ENCODE peak calls at places on chromosomes 4 and X, in nine cellular contexts. B is psoas muscle; M is Panc1; L is CD4-positive, alpha-beta memory T cell; V is WERI-Rb-1; Y is lung; D is aorta; Z is CD8-positive, alpha-beta T cell; W is cardiac muscle cell. P is an unnamed sample.
A peak's percentile ranks its signal among the peaks of the same experiment; 100 is the strongest.

GRCh38 chr4:106277140-106277680 is 38.8 kb downstream of the TBCK start:
- DNase-seq in B (no peak), V (no peak), Z (no peak), L (no peak), W (no peak), D (no peak), M (no peak), Y (no peak), P (no peak)

GRCh38 chr4:124173892-124174291 is 538.6 kb downstream of the ANKRD50 start:
- DNase-seq in Z (no peak), Y (no peak), W (no peak), M (no peak), V (no peak), D (no peak), L (no peak), B (no peak), P (no peak)

GRCh38 chr4:8182858-8183725 is 16.0 kb upstream of the SH3TC1 start:
- DNase-seq in L (no peak), Y (peak; percentile 83), B (peak; percentile 92), Z (no peak), M (no peak), W (peak; percentile 90), D (peak; percentile 92), V (no peak), P (no peak)

GRCh38 chr4:51843309-51844156 is 580 bp downstream of the DCUN1D4 start:
- DNase-seq in D (peak; percentile 92), Z (peak; percentile 52), Y (peak; percentile 68), W (peak; percentile 76), L (peak; percentile 81), V (peak; percentile 74), B (peak; percentile 86), M (no peak), P (peak; percentile 50)

GRCh38 chrX:71454222-71454621 is 78.7 kb upstream of the OGT start:
- DNase-seq in Z (no peak), V (no peak), Y (no peak), B (no peak), D (no peak), W (peak; percentile 23), L (no peak), M (no peak), P (no peak)

GRCh38 chr4:181674315-181674714 is 568.9 kb upstream of the TENM3 start:
- DNase-seq in W (peak; percentile 80), L (no peak), V (no peak), B (no peak), M (no peak), Z (no peak), Y (no peak), D (no peak), P (no peak)

GRCh38 chr4:168908093-168908492 is 102.0 kb downstream of the CBR4 start:
- DNase-seq in M (no peak), D (no peak), L (no peak), Y (no peak), W (peak; percentile 38), B (no peak), Z (no peak), V (no peak), P (no peak)

GRCh38 chr4:77045490-77045889 is 30.3 kb downstream of the CCNI start:
- DNase-seq in B (no peak), M (no peak), V (no peak), W (peak; percentile 40), L (no peak), Z (no peak), D (no peak), Y (no peak), P (no peak)

GRCh38 chrX:103828529-103828928 is 3.5 kb downstream of the RAB9B start:
- DNase-seq in Y (no peak), D (no peak), Z (no peak), B (no peak), M (no peak), W (peak; percentile 19), V (no peak), L (no peak), P (no peak)

GRCh38 chrX:103825881-103826280 is 6.2 kb downstream of the RAB9B start:
- DNase-seq in V (no peak), L (no peak), Y (no peak), Z (no peak), D (no peak), W (no peak), B (no peak), M (no peak), P (no peak)

GRCh38 chrX:103831803-103832544 is at the start of gene RAB9B:
- DNase-seq in W (peak; percentile 59), B (peak; percentile 85), M (peak; percentile 1), Y (peak; percentile 45), D (peak; percentile 88), V (peak; percentile 72), L (peak; percentile 57), Z (peak; percentile 10), P (no peak)

GRCh38 chrX:103831342-103831802 is 685 bp downstream of the RAB9B start:
- DNase-seq in L (no peak), Z (peak; percentile 55), Y (no peak), B (no peak), D (no peak), M (peak; percentile 4), W (no peak), V (no peak), P (peak; percentile 9)

DNA sequence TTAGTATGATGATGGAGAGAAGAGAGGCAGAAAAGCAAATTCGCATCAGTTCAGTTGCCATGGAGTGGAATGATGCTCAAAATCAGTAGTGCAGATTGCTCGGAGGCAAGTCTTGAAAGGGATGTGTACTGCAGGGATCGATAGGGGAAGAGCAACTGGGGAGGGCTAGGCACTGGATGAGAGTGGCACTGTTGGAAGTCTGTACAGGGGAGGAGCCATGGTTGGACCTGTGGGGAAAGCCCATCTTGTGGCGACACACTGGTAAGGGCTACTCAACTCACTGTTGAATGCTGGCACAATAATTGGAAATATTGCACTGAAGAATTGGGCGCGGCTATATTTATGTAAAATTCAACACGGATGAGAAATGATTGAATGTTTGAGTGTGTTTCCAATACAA is 1.2 kb downstream of the RAB9B start:
- DNase-seq in B (no peak), V (no peak), W (no peak), D (no peak), L (no peak), Z (no peak), Y (no peak), M (no peak), P (no peak)
- H3K27ac ChIP-seq in B (no peak overlapping the region), V (no peak overlapping the region), W (no peak overlapping the region), D (no peak overlapping the region), L (no peak overlapping the region), Z (no peak overlapping the region), Y (no peak overlapping the region), M (no peak overlapping the region), P (no peak overlapping the region)

GRCh38 chr4:113469023-113469390 is 292.5 kb downstream of the CAMK2D start:
- DNase-seq in V (no peak), M (no peak), Z (no peak), W (peak; percentile 85), L (no peak), D (no peak), B (no peak), Y (no peak), P (no peak)

GRCh38 chr4:113469926-113470325 is 291.6 kb downstream of the CAMK2D start:
- DNase-seq in B (no peak), Z (no peak), Y (no peak), V (no peak), W (no peak), L (no peak), M (no peak), D (no peak), P (no peak)

GRCh38 chr4:113474017-113474416 is 287.5 kb downstream of the CAMK2D start:
- DNase-seq in Y (no peak), W (peak; percentile 58), D (no peak), M (no peak), B (no peak), V (no peak), L (no peak), Z (no peak), P (no peak)

GRCh38 chr4:113472864-113473263 is 288.7 kb downstream of the CAMK2D start:
- DNase-seq in L (no peak), Z (no peak), D (no peak), B (no peak), Y (no peak), W (no peak), M (no peak), V (no peak), P (no peak)

DNA sequence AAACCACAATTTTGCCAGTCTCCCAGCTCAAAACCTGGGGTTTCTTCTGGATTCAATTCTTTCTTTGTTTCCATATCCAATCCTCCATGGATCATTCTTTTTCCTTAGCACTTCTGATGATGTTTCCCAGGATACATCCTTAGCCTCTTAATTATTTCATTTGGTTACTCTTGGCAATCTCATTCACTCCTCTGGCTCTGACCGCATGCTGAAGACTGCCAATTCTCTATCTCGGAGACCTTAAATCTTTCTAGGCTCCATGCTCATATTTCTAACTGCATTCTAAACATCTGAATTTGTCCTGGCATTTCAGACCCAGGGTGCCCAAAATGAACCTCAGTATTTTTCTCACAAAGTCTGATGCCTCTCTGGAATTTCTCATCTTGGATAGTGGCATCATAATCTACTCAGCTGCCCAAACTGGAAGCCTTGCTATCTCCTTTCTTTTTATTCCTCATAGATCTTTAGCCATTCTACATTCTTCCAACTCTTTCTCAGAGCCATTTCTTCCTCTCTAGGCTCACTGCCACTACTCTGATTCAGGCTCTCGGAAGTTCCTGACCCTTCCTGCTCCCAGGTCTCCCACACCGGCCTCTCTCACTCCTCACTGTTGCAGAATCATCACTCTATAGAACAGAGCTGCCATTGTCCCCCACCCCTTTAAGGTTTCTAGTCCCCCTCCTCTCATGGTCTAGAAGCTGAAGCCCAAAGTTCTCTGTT is 290.2 kb downstream of the CAMK2D start:
- DNase-seq in D (no peak), W (peak; percentile 50), V (no peak), M (no peak), L (no peak), Y (no peak), Z (no peak), B (no peak), P (no peak)
- H3K27ac ChIP-seq in D (peak overlapping the region; percentile 42), W (no peak overlapping the region), V (no peak overlapping the region), M (no peak overlapping the region), L (no peak overlapping the region), Y (no peak overlapping the region), Z (no peak overlapping the region), B (peak overlapping the region; percentile 87), P (no peak overlapping the region)

GRCh38 chr4:102524691-102525090 is 23.5 kb downstream of the NFKB1 start:
- DNase-seq in W (no peak), V (no peak), D (no peak), B (no peak), L (no peak), Z (no peak), M (no peak), Y (no peak), P (no peak)

GRCh38 chr4:102526532-102526931 is 25.4 kb downstream of the NFKB1 start:
- DNase-seq in Y (no peak), B (no peak), W (no peak), M (no peak), D (no peak), Z (no peak), V (no peak), L (no peak), P (no peak)

GRCh38 chr4:102525099-102525498 is 23.9 kb downstream of the NFKB1 start:
- DNase-seq in Y (no peak), Z (no peak), L (no peak), V (no peak), B (no peak), M (no peak), W (peak; percentile 76), D (no peak), P (no peak)

GRCh38 chr4:102527695-102528094 is 26.5 kb downstream of the NFKB1 start:
- DNase-seq in Y (no peak), V (no peak), Z (no peak), D (no peak), L (no peak), M (no peak), B (no peak), W (no peak), P (peak; percentile 61)

DNA sequence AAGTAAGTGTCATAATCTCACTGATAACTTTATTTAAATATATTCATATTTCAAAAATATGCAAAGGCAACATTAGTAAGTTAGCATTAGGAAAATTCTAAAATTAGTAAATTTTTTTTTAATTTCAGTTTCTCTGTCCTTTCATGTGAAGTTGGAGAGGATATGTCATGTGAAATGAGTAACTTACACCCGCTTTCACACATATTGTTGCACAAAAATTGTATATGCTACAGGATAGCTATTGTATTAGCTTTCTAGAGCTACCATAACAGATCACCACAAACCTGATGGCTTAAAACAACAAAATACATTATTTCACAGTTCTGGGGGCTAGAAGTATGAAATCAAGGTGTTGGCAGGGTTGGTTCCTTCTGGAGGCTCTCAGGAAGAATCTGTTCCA is 24.4 kb downstream of the NFKB1 start:
- DNase-seq in D (no peak), V (no peak), L (no peak), Z (no peak), B (no peak), Y (no peak), M (no peak), W (no peak), P (no peak)
- H3K27ac ChIP-seq in D (no peak overlapping the region), V (no peak overlapping the region), L (no peak overlapping the region), Z (no peak overlapping the region), B (no peak overlapping the region), Y (no peak overlapping the region), M (no peak overlapping the region), W (no peak overlapping the region), P (no peak overlapping the region)

GRCh38 chr4:39354178-39354503 is 12.0 kb downstream of the RFC1 start:
- DNase-seq in W (no peak), L (no peak), D (no peak), Y (no peak), Z (no peak), V (no peak), B (no peak), M (no peak), P (no peak)
- H3K27ac ChIP-seq in W (peak overlapping the region; percentile 14), L (peak overlapping the region; percentile 73), D (no peak overlapping the region), Y (no peak overlapping the region), Z (peak overlapping the region; percentile 71), V (no peak overlapping the region), B (peak overlapping the region; percentile 62), M (peak overlapping the region; percentile 75), P (peak overlapping the region; percentile 87)